ENCODE peak calls at places on chromosomes 3 and 15, in five cellular contexts. U is cardiac fibroblast; W is Karpas-422; P is CD8-positive, alpha-beta T cell; J is adipocyte. T is an unnamed sample.

GRCh38 chr3:15319127-15319526 is 13.3 kb downstream of the SH3BP5 start:
- DNase-seq in U (no peak), J (no peak), P (no peak), W (no peak), T (no peak)

GRCh38 chr3:36373084-36373483 is 7.2 kb upstream of the STAC start:
- DNase-seq in W (no peak), P (no peak), U (peak; percentile 67), J (peak; percentile 21), T (no peak)

GRCh38 chr15:40591310-40591845 is 2.7 kb upstream of the KNL1 start:
- DNase-seq in P (no peak), J (no peak), U (no peak), W (no peak), T (no peak)

GRCh38 chr3:39288300-39288808 is 8.5 kb upstream of the CX3CR1 start:
- DNase-seq in U (peak; percentile 74), P (peak; percentile 64), J (peak; percentile 78), W (peak; percentile 98), T (peak; percentile 91)

GRCh38 chr3:59386165-59386564 is 336.3 kb upstream of the CFAP20DC start:
- DNase-seq in P (no peak), J (no peak), W (no peak), U (no peak), T (peak; percentile 85)

GRCh38 chr15:84079885-84080777 is 155.4 kb upstream of the GOLGA6L4 start:
- DNase-seq in P (peak; percentile 15), W (peak; percentile 46), J (peak; percentile 24), U (peak; percentile 25), T (no peak)

GRCh38 chr3:170585008-170585936 is 603 bp downstream of the SLC7A14 start:
- DNase-seq in P (no peak), J (peak; percentile 49), U (no peak), W (no peak), T (no peak)

GRCh38 chr15:23518104-23518503 is 47.4 kb upstream of the MKRN3 start:
- DNase-seq in W (no peak), P (no peak), U (no peak), J (no peak), T (no peak)

GRCh38 chr15:85520650-85521049 is 140.2 kb downstream of the AKAP13 start:
- DNase-seq in P (no peak), J (no peak), U (no peak), W (no peak), T (no peak)

GRCh38 chr3:166864473-166865467 is 515.3 kb downstream of the ZBBX start:
- DNase-seq in U (no peak), P (no peak), J (no peak), W (no peak), T (no peak)

GRCh38 chr3:190301591-190301990 is 20.7 kb downstream of the CLDN1 start:
- DNase-seq in P (no peak), U (peak; percentile 27), W (no peak), J (no peak), T (no peak)

GRCh38 chr15:48355377-48355776 is 24.1 kb downstream of the DUT start:
- DNase-seq in J (no peak), U (peak; percentile 88), W (no peak), P (no peak), T (no peak)

GRCh38 chr15:88571153-88572029 is 24.9 kb upstream of the DET1 start:
- DNase-seq in W (no peak), J (no peak), U (no peak), P (no peak), T (no peak)

GRCh38 chr3:178083906-178084823 is 452.1 kb upstream of the KCNMB2 start:
- DNase-seq in P (no peak), W (no peak), J (peak; percentile 48), U (peak; percentile 62), T (no peak)

GRCh38 chr15:28935316-28935715 is 49.5 kb downstream of the APBA2 start:
- DNase-seq in P (peak; percentile 53), J (no peak), U (no peak), W (peak; percentile 77), T (no peak)

GRCh38 chr3:36714343-36714742 is 50.0 kb downstream of the DCLK3 start:
- DNase-seq in U (peak; percentile 76), J (peak; percentile 56), W (no peak), P (no peak), T (no peak)

GRCh38 chr15:63503739-63504246 is 600 bp upstream of the USP3 start:
- DNase-seq in J (peak; percentile 72), W (peak; percentile 76), P (peak; percentile 74), U (peak; percentile 91), T (peak; percentile 77)

GRCh38 chr3:15982667-15983145 is 184.9 kb upstream of the ANKRD28 start:
- DNase-seq in J (peak; percentile 89), U (peak; percentile 96), P (no peak), W (no peak), T (no peak)

GRCh38 chr15:59762558-59762957 is 73.4 kb upstream of the BNIP2 start:
- DNase-seq in W (no peak), U (no peak), P (no peak), J (no peak), T (no peak)

GRCh38 chr15:70100495-70101331 is 3.0 kb upstream of the TLE3 start:
- DNase-seq in W (peak; percentile 78), P (peak; percentile 46), U (peak; percentile 48), J (peak; percentile 56), T (no peak)

GRCh38 chr3:189316296-189317019 is 144.7 kb downstream of the TPRG1 start:
- DNase-seq in P (no peak), J (no peak), U (no peak), W (no peak), T (no peak)

GRCh38 chr3:10166213-10166604 is 1.5 kb downstream of the IRAK2 start:
- DNase-seq in U (no peak), W (no peak), P (no peak), J (no peak), T (no peak)

GRCh38 chr3:45760878-45761711 is 35.2 kb downstream of the SLC6A20 start:
- DNase-seq in U (peak; percentile 75), J (peak; percentile 73), W (peak; percentile 71), P (no peak), T (peak; percentile 29)

GRCh38 chr3:19598870-19599269 is 335.1 kb downstream of the EFHB start:
- DNase-seq in U (no peak), W (no peak), P (no peak), J (no peak), T (peak; percentile 50)

GRCh38 chr3:52280046-52280445 is 1.6 kb upstream of the WDR82 start:
- DNase-seq in W (no peak), U (peak; percentile 53), P (no peak), J (peak; percentile 78), T (no peak)

GRCh38 chr15:66872394-66872793 is 170.4 kb downstream of the SMAD6 start:
- DNase-seq in P (no peak), J (no peak), W (peak; percentile 54), U (no peak), T (no peak)

GRCh38 chr3:69764861-69765260 is 25.6 kb downstream of the MITF start:
- DNase-seq in P (no peak), U (no peak), J (no peak), W (no peak), T (no peak)

GRCh38 chr15:76987896-76988860 is 6.7 kb upstream of the PSTPIP1 start:
- DNase-seq in P (no peak), W (peak; percentile 56), U (peak; percentile 53), J (no peak), T (peak; percentile 92)

GRCh38 chr15:38885001-38885400 is 320.4 kb upstream of the RASGRP1 start:
- DNase-seq in J (peak; percentile 56), P (no peak), U (peak; percentile 78), W (no peak), T (no peak)

GRCh38 chr3:125684199-125684598 is 88.9 kb upstream of the OSBPL11 start:
- DNase-seq in P (no peak), U (peak; percentile 8), J (no peak), W (peak; percentile 74), T (no peak)

GRCh38 chr3:190568036-190568435 is 54.2 kb downstream of the IL1RAP start:
- DNase-seq in P (no peak), W (no peak), J (no peak), U (no peak), T (no peak)

GRCh38 chr3:157499342-157499963 is 3.8 kb downstream of the VEPH1 start:
- DNase-seq in J (peak; percentile 21), W (no peak), P (no peak), U (no peak), T (no peak)
- H3K4me3 ChIP-seq in J (peak overlapping the region; percentile 80), W (no peak overlapping the region), P (no peak overlapping the region), U (peak overlapping the region; percentile 16), T (no peak overlapping the region)

DNA sequence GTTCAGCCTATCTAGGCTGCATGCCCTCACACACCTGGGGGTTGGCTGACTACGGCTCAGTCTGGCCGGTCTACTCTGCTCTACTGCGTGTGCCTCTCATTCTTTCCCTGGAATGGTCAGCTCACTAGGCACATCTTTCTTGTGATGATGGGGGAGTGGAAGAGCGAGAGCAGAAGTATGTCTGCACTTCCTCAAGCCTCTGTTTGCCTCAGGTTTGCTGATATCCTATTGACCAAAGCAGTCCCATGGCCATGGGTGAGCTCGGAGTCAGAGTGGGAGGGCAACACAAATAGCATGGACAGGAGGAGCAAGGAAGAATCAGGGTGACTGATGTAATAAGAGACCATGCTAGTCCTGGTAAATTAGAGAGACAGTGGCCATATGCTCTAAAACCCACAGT is 167.9 kb upstream of the PRICKLE2 start:
- DNase-seq in U (no peak), W (no peak), J (no peak), P (no peak), T (no peak)
- H3K4me3 ChIP-seq in U (no peak overlapping the region), W (no peak overlapping the region), J (no peak overlapping the region), P (no peak overlapping the region), T (no peak overlapping the region)

DNA sequence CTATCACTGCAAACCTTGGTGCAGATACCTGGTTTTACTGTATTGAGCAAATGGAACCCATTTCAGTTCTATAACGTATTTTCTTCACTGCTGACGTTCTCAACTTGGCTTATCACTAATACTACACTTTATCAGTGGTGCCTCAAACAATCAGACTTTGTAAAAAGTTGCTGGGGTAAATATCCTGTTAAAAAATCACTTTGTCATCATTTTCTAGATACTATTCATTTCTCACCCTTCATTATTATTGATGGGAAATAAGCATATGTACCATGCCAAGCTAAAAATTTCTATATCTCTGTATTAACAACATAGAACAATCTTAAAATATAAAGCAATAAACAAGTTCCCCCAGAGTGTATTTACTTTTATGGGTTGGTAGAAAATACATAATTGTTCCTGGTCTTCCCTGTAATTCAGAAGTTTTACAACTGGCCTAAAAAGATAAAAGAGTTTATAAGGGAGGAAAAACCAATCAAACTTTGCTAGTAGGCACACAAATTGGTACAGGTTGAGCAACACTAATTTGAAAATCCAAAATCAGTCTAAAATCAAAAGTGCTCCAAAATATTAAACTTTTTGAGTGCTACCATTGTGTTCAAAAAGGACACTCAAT is 33.2 kb downstream of the CIP2A start:
- DNase-seq in J (no peak), P (no peak), W (no peak), U (no peak), T (no peak)
- H3K4me3 ChIP-seq in J (no peak overlapping the region), P (no peak overlapping the region), W (no peak overlapping the region), U (no peak overlapping the region), T (no peak overlapping the region)

DNA sequence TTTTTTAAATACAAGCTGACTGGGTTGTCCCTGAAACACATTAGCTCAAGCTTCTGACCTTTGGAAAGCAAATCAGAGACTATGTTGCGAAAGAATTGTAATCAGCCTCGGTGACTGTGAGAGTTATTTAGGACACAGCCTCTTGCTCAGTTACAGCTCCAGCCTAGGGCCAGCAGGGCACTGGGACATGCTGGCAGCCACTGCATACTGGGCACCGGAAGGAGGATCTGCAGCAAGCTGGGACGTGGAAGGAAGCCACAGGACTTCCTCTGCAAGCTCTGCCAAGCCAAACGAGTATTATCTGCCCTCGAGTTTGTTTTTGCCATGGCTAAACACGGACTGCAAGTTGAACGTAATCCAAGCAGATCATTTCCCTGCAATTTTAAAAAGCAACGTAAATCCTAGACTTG is 24.4 kb upstream of the COPG1 start:
- DNase-seq in J (peak; percentile 91), W (no peak), U (peak; percentile 76), P (no peak), T (no peak)
- H3K4me3 ChIP-seq in J (peak overlapping the region; percentile 68), W (no peak overlapping the region), U (peak overlapping the region; percentile 37), P (no peak overlapping the region), T (no peak overlapping the region)